ENCODE peak calls at places on chromosomes 12 and 14, in seven cellular contexts. Y is lower leg skin, V is BJ, R is colonic mucosa, I is heart right ventricle, E is cardiac muscle cell, A is adrenal gland. M is an unnamed sample.

GRCh38 chr14:61557262-61557661 is 138.1 kb upstream of the HIF1A start:
- DNase-seq in Y (no peak), V (no peak), R (no peak), I (no peak), E (no peak), A (no peak), M (no peak)

GRCh38 chr14:74616507-74616906 is 4.5 kb upstream of the LTBP2 start:
- DNase-seq in Y (no peak), V (no peak), R (no peak), I (no peak), E (peak; percentile 73), A (peak; percentile 54), M (no peak)

GRCh38 chr12:3885179-3886094 is 12.2 kb upstream of the PARP11 start:
- DNase-seq in Y (no peak), V (no peak), R (peak; percentile 29), I (peak; percentile 35), E (peak; percentile 71), A (peak; percentile 55), M (no peak)

GRCh38 chr12:52318241-52318990 is 2.8 kb downstream of the KRT83 start:
- DNase-seq in Y (no peak), V (no peak), R (no peak), I (no peak), E (no peak), A (no peak), M (no peak)

GRCh38 chr14:76125506-76125905 is 26.2 kb upstream of the GPATCH2L start:
- DNase-seq in Y (no peak), V (no peak), R (no peak), I (no peak), E (no peak), A (no peak), M (no peak)

GRCh38 chr12:120758798-120759590 is 33.4 kb downstream of the ACADS start:
- DNase-seq in Y (no peak), V (no peak), R (no peak), I (no peak), E (no peak), A (no peak), M (no peak)

GRCh38 chr12:129844662-129845061 is 59.2 kb downstream of the TMEM132D start:
- DNase-seq in Y (no peak), V (no peak), R (no peak), I (no peak), E (no peak), A (no peak), M (no peak)

GRCh38 chr12:70989232-70989631 is 68.7 kb upstream of the PTPRR start:
- DNase-seq in Y (no peak), V (no peak), R (no peak), I (no peak), E (peak; percentile 47), A (no peak), M (no peak)

GRCh38 chr14:43168374-43168925 is 1338.6 kb downstream of the FSCB start:
- DNase-seq in Y (no peak), V (no peak), R (peak; percentile 69), I (no peak), E (no peak), A (no peak), M (no peak)

GRCh38 chr12:65232490-65233077 is 45.9 kb upstream of the MSRB3 start:
- DNase-seq in Y (no peak), V (peak; percentile 9), R (no peak), I (no peak), E (peak; percentile 44), A (no peak), M (no peak)

GRCh38 chr14:48350971-48351370 is 675.6 kb upstream of the MDGA2 start:
- DNase-seq in Y (no peak), V (no peak), R (no peak), I (no peak), E (no peak), A (no peak), M (no peak)

GRCh38 chr14:70754989-70755388 is 54.3 kb downstream of the MAP3K9 start:
- DNase-seq in Y (no peak), V (no peak), R (no peak), I (no peak), E (peak; percentile 2), A (peak; percentile 4), M (no peak)

GRCh38 chr14:69716483-69717187 is 50.3 kb upstream of the SRSF5 start:
- DNase-seq in Y (no peak), V (peak; percentile 40), R (no peak), I (no peak), E (peak; percentile 96), A (no peak), M (no peak)

GRCh38 chr12:130205531-130205930 is 43.3 kb downstream of the FZD10 start:
- DNase-seq in Y (no peak), V (no peak), R (no peak), I (no peak), E (no peak), A (no peak), M (no peak)

GRCh38 chr12:128191380-128191779 is 75.6 kb upstream of the TMEM132C start:
- DNase-seq in Y (no peak), V (no peak), R (no peak), I (no peak), E (no peak), A (no peak), M (no peak)

GRCh38 chr12:70733385-70733784 is 96.2 kb upstream of the PTPRB start:
- DNase-seq in Y (no peak), V (no peak), R (peak; percentile 41), I (peak; percentile 32), E (peak; percentile 85), A (peak; percentile 35), M (no peak)

GRCh38 chr14:72558721-72559120 is 335.2 kb downstream of the DPF3 start:
- DNase-seq in Y (no peak), V (peak; percentile 12), R (no peak), I (no peak), E (peak; percentile 13), A (no peak), M (no peak)

GRCh38 chr12:66423290-66423689 is 121.0 kb downstream of the HELB start:
- DNase-seq in Y (no peak), V (no peak), R (no peak), I (no peak), E (no peak), A (no peak), M (no peak)

GRCh38 chr14:31340297-31341063 is 79.9 kb downstream of the HEATR5A start:
- DNase-seq in Y (no peak), V (no peak), R (no peak), I (no peak), E (no peak), A (no peak), M (no peak)

GRCh38 chr12:101570022-101570421 is 24.7 kb upstream of the MYBPC1 start:
- DNase-seq in Y (no peak), V (peak; percentile 4), R (no peak), I (no peak), E (peak; percentile 64), A (peak; percentile 5), M (no peak)

GRCh38 chr12:110042260-110042659 is 6.1 kb downstream of the C12orf76 start:
- DNase-seq in Y (no peak), V (no peak), R (no peak), I (no peak), E (no peak), A (no peak), M (no peak)

GRCh38 chr12:823043-823698 is 70.8 kb downstream of the WNK1 start:
- DNase-seq in Y (no peak), V (no peak), R (no peak), I (no peak), E (no peak), A (no peak), M (no peak)

GRCh38 chr12:22712083-22712482 is 87.1 kb downstream of the ETNK1 start:
- DNase-seq in Y (no peak), V (no peak), R (no peak), I (no peak), E (no peak), A (no peak), M (peak; percentile 60)

GRCh38 chr12:22715254-22715653 is 90.3 kb downstream of the ETNK1 start:
- DNase-seq in Y (no peak), V (no peak), R (no peak), I (no peak), E (no peak), A (no peak), M (no peak)

DNA sequence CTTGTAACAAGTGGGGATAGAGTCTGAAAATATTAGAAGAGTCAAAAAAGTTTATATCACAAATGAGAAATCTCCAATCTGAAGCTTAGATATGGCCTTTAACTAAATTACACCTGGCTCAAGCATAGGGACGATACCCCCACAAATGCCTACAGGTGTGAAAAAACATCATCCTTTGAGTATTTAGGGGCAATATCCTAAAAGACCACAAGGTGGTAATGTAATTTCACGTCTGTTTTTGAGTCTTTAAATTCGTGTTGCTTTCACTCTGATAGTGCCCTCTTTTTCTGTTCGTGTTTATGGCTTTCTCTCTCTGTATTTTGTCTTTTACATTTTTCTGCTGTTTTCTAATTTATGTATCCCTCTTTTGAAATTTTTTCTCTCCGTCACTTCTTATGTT is 84.3 kb downstream of the ETNK1 start:
- DNase-seq in Y (no peak), V (no peak), R (no peak), I (no peak), E (peak; percentile 32), A (no peak), M (no peak)
- TF ChIP-seq CTCF in Y (no peak), V (peak; percentile 31), R (no peak), I (peak; percentile 38), E (peak; percentile 35), A (no peak), M (peak; percentile 74)

GRCh38 chr14:103127356-103127755 is 4.1 kb downstream of the TNFAIP2 start:
- DNase-seq in Y (no peak), V (no peak), R (peak; percentile 16), I (no peak), E (no peak), A (no peak), M (no peak)
- H3K4me3 ChIP-seq in Y (no peak overlapping the region), V (no peak overlapping the region), R (no peak overlapping the region), I (no peak overlapping the region), E (no peak overlapping the region), A (peak overlapping the region; percentile 36), M (peak overlapping the region; percentile 46)

DNA sequence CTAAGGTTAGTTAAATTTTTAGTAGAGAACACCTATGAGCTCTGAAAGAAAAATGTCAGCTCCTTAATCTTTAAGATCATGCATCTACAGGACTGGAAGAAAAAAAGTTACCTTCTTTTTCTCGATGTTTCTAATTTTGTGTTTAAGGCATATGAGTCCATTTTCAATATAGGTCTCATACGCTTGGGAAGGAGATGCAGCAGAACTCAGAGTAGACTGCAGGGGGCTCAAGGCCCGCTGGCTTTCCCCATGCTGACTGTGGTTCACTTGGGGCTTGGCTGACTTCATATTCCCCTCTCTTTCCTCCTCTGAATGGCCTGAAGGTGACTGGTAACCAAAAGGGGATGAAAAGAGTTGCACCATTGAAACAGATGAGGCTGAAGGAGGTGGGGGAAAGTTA is 1.5 kb downstream of the CAPRIN2 start:
- DNase-seq in Y (no peak), V (no peak), R (no peak), I (no peak), E (peak; percentile 66), A (no peak), M (no peak)
- TF ChIP-seq CTCF in Y (no peak), V (peak; percentile 46), R (no peak), I (peak; percentile 21), E (peak; percentile 65), A (no peak), M (no peak)

DNA sequence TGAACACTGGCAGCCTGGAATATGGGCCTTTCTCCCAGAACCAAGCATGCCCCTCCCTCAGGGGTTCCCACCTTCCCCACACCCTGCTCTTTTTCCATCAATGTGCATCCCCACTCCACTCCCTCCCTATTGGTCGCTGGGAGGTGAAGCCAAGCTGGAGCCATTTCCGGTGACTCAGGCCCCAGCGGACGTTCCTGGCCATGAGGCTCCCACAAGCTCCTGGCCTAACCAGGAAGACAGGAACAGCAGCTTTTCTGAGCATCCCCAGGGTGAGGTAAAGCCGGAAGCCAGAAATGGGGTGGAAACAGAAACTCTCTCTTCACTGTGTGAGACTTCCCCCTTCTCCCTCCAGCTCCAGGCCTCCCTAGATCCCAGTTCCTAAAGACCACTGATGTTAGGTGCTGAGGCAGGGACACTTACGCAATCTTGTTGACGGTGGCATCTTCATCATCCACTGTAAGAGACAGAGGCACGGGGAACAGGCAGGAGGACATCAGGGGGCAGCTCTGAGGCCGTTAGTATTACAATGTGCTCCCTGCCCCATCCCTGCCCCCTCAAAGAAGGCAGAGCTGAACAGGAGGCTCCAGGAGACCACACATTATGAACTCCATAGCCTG is 5.0 kb downstream of the LMBR1L start:
- DNase-seq in Y (no peak), V (no peak), R (no peak), I (no peak), E (peak; percentile 64), A (no peak), M (no peak)
- H3K4me3 ChIP-seq in Y (no peak overlapping the region), V (no peak overlapping the region), R (no peak overlapping the region), I (no peak overlapping the region), E (no peak overlapping the region), A (no peak overlapping the region), M (no peak overlapping the region)

M was measured in esophagus muscularis mucosa.